ENCODE peak calls at places on chromosomes 13 and 19, in seven cellular contexts. One of them, this sample, is unnamed.

GRCh38 chr19:8041553-8041952 is 11.0 kb upstream of the CCL25 start:
- DNase-seq in iPS DF 19.7: no peak
- DNase-seq in HTR-8/SVneo: no peak
- DNase-seq in NCI-H187 treated with DMSO at 0.1 percent for 48 hours: no peak
- DNase-seq in tibial nerve: no peak
- DNase-seq in SIG-M5: no peak
- DNase-seq in iris pigment epithelial cell: no peak
- DNase-seq in this sample: no peak

GRCh38 chr13:28059214-28059613 is 41.2 kb downstream of the FLT3 start:
- DNase-seq in iPS DF 19.7: peak
- DNase-seq in HTR-8/SVneo: peak
- DNase-seq in NCI-H187 treated with DMSO at 0.1 percent for 48 hours: no peak
- DNase-seq in tibial nerve: peak
- DNase-seq in SIG-M5: no peak
- DNase-seq in iris pigment epithelial cell: peak
- DNase-seq in this sample: peak

GRCh38 chr19:776549-776948 is 20.7 kb upstream of the PTBP1 start:
- DNase-seq in iPS DF 19.7: no peak
- DNase-seq in HTR-8/SVneo: no peak
- DNase-seq in NCI-H187 treated with DMSO at 0.1 percent for 48 hours: no peak
- DNase-seq in tibial nerve: no peak
- DNase-seq in SIG-M5: no peak
- DNase-seq in iris pigment epithelial cell: peak
- DNase-seq in this sample: no peak

GRCh38 chr19:34128558-34129250 is 43.6 kb upstream of the LSM14A start:
- DNase-seq in iPS DF 19.7: no peak
- DNase-seq in HTR-8/SVneo: no peak
- DNase-seq in NCI-H187 treated with DMSO at 0.1 percent for 48 hours: no peak
- DNase-seq in tibial nerve: no peak
- DNase-seq in SIG-M5: no peak
- DNase-seq in iris pigment epithelial cell: no peak
- DNase-seq in this sample: no peak

GRCh38 chr13:36420437-36420891 is 11.8 kb upstream of the CCNA1 start:
- DNase-seq in iPS DF 19.7: no peak
- DNase-seq in HTR-8/SVneo: peak
- DNase-seq in NCI-H187 treated with DMSO at 0.1 percent for 48 hours: peak
- DNase-seq in tibial nerve: peak
- DNase-seq in SIG-M5: no peak
- DNase-seq in iris pigment epithelial cell: peak
- DNase-seq in this sample: peak

GRCh38 chr19:49635530-49636229 is 4.3 kb downstream of the RRAS start:
- DNase-seq in iPS DF 19.7: no peak
- DNase-seq in HTR-8/SVneo: no peak
- DNase-seq in NCI-H187 treated with DMSO at 0.1 percent for 48 hours: no peak
- DNase-seq in tibial nerve: no peak
- DNase-seq in SIG-M5: no peak
- DNase-seq in iris pigment epithelial cell: peak
- DNase-seq in this sample: no peak

GRCh38 chr19:13029301-13029880 is 34.1 kb downstream of the NFIX start:
- DNase-seq in iPS DF 19.7: no peak
- DNase-seq in HTR-8/SVneo: no peak
- DNase-seq in NCI-H187 treated with DMSO at 0.1 percent for 48 hours: no peak
- DNase-seq in tibial nerve: no peak
- DNase-seq in SIG-M5: no peak
- DNase-seq in iris pigment epithelial cell: no peak
- DNase-seq in this sample: no peak

GRCh38 chr19:45767881-45768643 is 990 bp downstream of the SIX5 start:
- DNase-seq in iPS DF 19.7: no peak
- DNase-seq in HTR-8/SVneo: no peak
- DNase-seq in NCI-H187 treated with DMSO at 0.1 percent for 48 hours: no peak
- DNase-seq in tibial nerve: peak
- DNase-seq in SIG-M5: no peak
- DNase-seq in iris pigment epithelial cell: peak
- DNase-seq in this sample: no peak

GRCh38 chr19:58558623-58559274 is 338 bp upstream of the UBE2M start:
- DNase-seq in iPS DF 19.7: peak
- DNase-seq in HTR-8/SVneo: peak
- DNase-seq in NCI-H187 treated with DMSO at 0.1 percent for 48 hours: no peak
- DNase-seq in tibial nerve: peak
- DNase-seq in SIG-M5: no peak
- DNase-seq in iris pigment epithelial cell: peak
- DNase-seq in this sample: peak

GRCh38 chr19:42261763-42262162 is 6.8 kb upstream of the ERF start:
- DNase-seq in iPS DF 19.7: no peak
- DNase-seq in HTR-8/SVneo: no peak
- DNase-seq in NCI-H187 treated with DMSO at 0.1 percent for 48 hours: no peak
- DNase-seq in tibial nerve: no peak
- DNase-seq in SIG-M5: no peak
- DNase-seq in iris pigment epithelial cell: no peak
- DNase-seq in this sample: no peak

GRCh38 chr19:48123907-48124675 is 13.5 kb upstream of the PLA2G4C start:
- DNase-seq in iPS DF 19.7: no peak
- DNase-seq in HTR-8/SVneo: no peak
- DNase-seq in NCI-H187 treated with DMSO at 0.1 percent for 48 hours: no peak
- DNase-seq in tibial nerve: no peak
- DNase-seq in SIG-M5: no peak
- DNase-seq in iris pigment epithelial cell: peak
- DNase-seq in this sample: no peak

GRCh38 chr13:59422646-59423045 is 741.1 kb downstream of the DIAPH3 start:
- DNase-seq in iPS DF 19.7: no peak
- DNase-seq in HTR-8/SVneo: no peak
- DNase-seq in NCI-H187 treated with DMSO at 0.1 percent for 48 hours: no peak
- DNase-seq in tibial nerve: no peak
- DNase-seq in SIG-M5: no peak
- DNase-seq in iris pigment epithelial cell: peak
- DNase-seq in this sample: no peak

GRCh38 chr19:17348700-17349099 is 11.3 kb downstream of the GTPBP3 start:
- DNase-seq in iPS DF 19.7: no peak
- DNase-seq in HTR-8/SVneo: peak
- DNase-seq in NCI-H187 treated with DMSO at 0.1 percent for 48 hours: no peak
- DNase-seq in tibial nerve: peak
- DNase-seq in SIG-M5: no peak
- DNase-seq in iris pigment epithelial cell: no peak
- DNase-seq in this sample: no peak

GRCh38 chr19:45231891-45232290 is 13.3 kb downstream of the EXOC3L2 start:
- DNase-seq in iPS DF 19.7: no peak
- DNase-seq in HTR-8/SVneo: no peak
- DNase-seq in NCI-H187 treated with DMSO at 0.1 percent for 48 hours: no peak
- DNase-seq in tibial nerve: no peak
- DNase-seq in SIG-M5: no peak
- DNase-seq in iris pigment epithelial cell: no peak
- DNase-seq in this sample: no peak

GRCh38 chr13:21318891-21319532 is 140.1 kb downstream of the ZDHHC20 start:
- DNase-seq in iPS DF 19.7: no peak
- DNase-seq in HTR-8/SVneo: no peak
- DNase-seq in NCI-H187 treated with DMSO at 0.1 percent for 48 hours: no peak
- DNase-seq in tibial nerve: no peak
- DNase-seq in SIG-M5: no peak
- DNase-seq in iris pigment epithelial cell: no peak
- DNase-seq in this sample: no peak

GRCh38 chr19:22519152-22519551 is 97.0 kb upstream of the ZNF98 start:
- DNase-seq in iPS DF 19.7: no peak
- DNase-seq in HTR-8/SVneo: no peak
- DNase-seq in NCI-H187 treated with DMSO at 0.1 percent for 48 hours: no peak
- DNase-seq in tibial nerve: no peak
- DNase-seq in SIG-M5: no peak
- DNase-seq in iris pigment epithelial cell: no peak
- DNase-seq in this sample: no peak

GRCh38 chr13:21677075-21677628 is 6.3 kb downstream of the FGF9 start:
- DNase-seq in iPS DF 19.7: no peak
- DNase-seq in HTR-8/SVneo: no peak
- DNase-seq in NCI-H187 treated with DMSO at 0.1 percent for 48 hours: no peak
- DNase-seq in tibial nerve: no peak
- DNase-seq in SIG-M5: no peak
- DNase-seq in iris pigment epithelial cell: no peak
- DNase-seq in this sample: no peak

GRCh38 chr13:60318186-60318585 is 78.8 kb upstream of the TDRD3 start:
- DNase-seq in iPS DF 19.7: no peak
- DNase-seq in HTR-8/SVneo: no peak
- DNase-seq in NCI-H187 treated with DMSO at 0.1 percent for 48 hours: no peak
- DNase-seq in tibial nerve: no peak
- DNase-seq in SIG-M5: no peak
- DNase-seq in iris pigment epithelial cell: no peak
- DNase-seq in this sample: no peak

GRCh38 chr13:20231839-20232555 is at the start of gene GJB6:
- DNase-seq in iPS DF 19.7: no peak
- DNase-seq in HTR-8/SVneo: no peak
- DNase-seq in NCI-H187 treated with DMSO at 0.1 percent for 48 hours: no peak
- DNase-seq in tibial nerve: no peak
- DNase-seq in SIG-M5: no peak
- DNase-seq in iris pigment epithelial cell: no peak
- DNase-seq in this sample: no peak

GRCh38 chr13:97224544-97225324 is 2.6 kb downstream of the MBNL2 start:
- DNase-seq in iPS DF 19.7: no peak
- DNase-seq in HTR-8/SVneo: no peak
- DNase-seq in NCI-H187 treated with DMSO at 0.1 percent for 48 hours: no peak
- DNase-seq in tibial nerve: peak
- DNase-seq in SIG-M5: no peak
- DNase-seq in iris pigment epithelial cell: peak
- DNase-seq in this sample: no peak

GRCh38 chr13:58452123-58452623 is 820.6 kb downstream of the PCDH17 start:
- DNase-seq in iPS DF 19.7: no peak
- DNase-seq in HTR-8/SVneo: no peak
- DNase-seq in NCI-H187 treated with DMSO at 0.1 percent for 48 hours: no peak
- DNase-seq in tibial nerve: no peak
- DNase-seq in SIG-M5: no peak
- DNase-seq in iris pigment epithelial cell: no peak
- DNase-seq in this sample: no peak

GRCh38 chr19:2613507-2614295 is 88.8 kb downstream of the GNG7 start:
- DNase-seq in iPS DF 19.7: no peak
- DNase-seq in HTR-8/SVneo: no peak
- DNase-seq in NCI-H187 treated with DMSO at 0.1 percent for 48 hours: no peak
- DNase-seq in tibial nerve: no peak
- DNase-seq in SIG-M5: no peak
- DNase-seq in iris pigment epithelial cell: no peak
- DNase-seq in this sample: no peak

GRCh38 chr19:13844130-13844631 is 32.8 kb upstream of the NANOS3 start:
- DNase-seq in iPS DF 19.7: no peak
- DNase-seq in HTR-8/SVneo: no peak
- DNase-seq in NCI-H187 treated with DMSO at 0.1 percent for 48 hours: no peak
- DNase-seq in tibial nerve: no peak
- DNase-seq in SIG-M5: no peak
- DNase-seq in iris pigment epithelial cell: no peak
- DNase-seq in this sample: no peak

GRCh38 chr13:41700790-41701310 is 243.5 kb downstream of the RGCC start:
- DNase-seq in iPS DF 19.7: no peak
- DNase-seq in HTR-8/SVneo: no peak
- DNase-seq in NCI-H187 treated with DMSO at 0.1 percent for 48 hours: no peak
- DNase-seq in tibial nerve: no peak
- DNase-seq in SIG-M5: no peak
- DNase-seq in iris pigment epithelial cell: peak
- DNase-seq in this sample: no peak

GRCh38 chr19:8357007-8357521 is 6.9 kb upstream of the ANGPTL4 start:
- DNase-seq in iPS DF 19.7: no peak
- DNase-seq in HTR-8/SVneo: no peak
- DNase-seq in NCI-H187 treated with DMSO at 0.1 percent for 48 hours: no peak
- DNase-seq in tibial nerve: no peak
- DNase-seq in SIG-M5: no peak
- DNase-seq in iris pigment epithelial cell: no peak
- DNase-seq in this sample: no peak

GRCh38 chr19:611506-611869 is 21.8 kb downstream of the HCN2 start:
- DNase-seq in iPS DF 19.7: no peak
- DNase-seq in HTR-8/SVneo: no peak
- DNase-seq in NCI-H187 treated with DMSO at 0.1 percent for 48 hours: no peak
- DNase-seq in tibial nerve: no peak
- DNase-seq in SIG-M5: no peak
- DNase-seq in iris pigment epithelial cell: peak
- DNase-seq in this sample: no peak

GRCh38 chr19:7928741-7929701 is 3.1 kb upstream of the CTXN1 start:
- DNase-seq in iPS DF 19.7: no peak
- DNase-seq in HTR-8/SVneo: peak
- DNase-seq in NCI-H187 treated with DMSO at 0.1 percent for 48 hours: no peak
- DNase-seq in tibial nerve: peak
- DNase-seq in SIG-M5: no peak
- DNase-seq in iris pigment epithelial cell: peak
- DNase-seq in this sample: no peak

GRCh38 chr19:34350161-34350561 is 14.8 kb upstream of the GPI start:
- DNase-seq in iPS DF 19.7: no peak
- DNase-seq in HTR-8/SVneo: no peak
- DNase-seq in NCI-H187 treated with DMSO at 0.1 percent for 48 hours: no peak
- DNase-seq in tibial nerve: no peak
- DNase-seq in SIG-M5: no peak
- DNase-seq in iris pigment epithelial cell: no peak
- DNase-seq in this sample: no peak

GRCh38 chr19:38049105-38049649 is 142.2 kb downstream of the SIPA1L3 start:
- DNase-seq in iPS DF 19.7: no peak
- DNase-seq in HTR-8/SVneo: no peak
- DNase-seq in NCI-H187 treated with DMSO at 0.1 percent for 48 hours: no peak
- DNase-seq in tibial nerve: no peak
- DNase-seq in SIG-M5: peak
- DNase-seq in iris pigment epithelial cell: peak
- DNase-seq in this sample: no peak

GRCh38 chr19:18476507-18477041 is 38.6 kb upstream of the ISYNA1 start:
- DNase-seq in iPS DF 19.7: no peak
- DNase-seq in HTR-8/SVneo: no peak
- DNase-seq in NCI-H187 treated with DMSO at 0.1 percent for 48 hours: no peak
- DNase-seq in tibial nerve: no peak
- DNase-seq in SIG-M5: no peak
- DNase-seq in iris pigment epithelial cell: no peak
- DNase-seq in this sample: no peak

GRCh38 chr19:1255186-1256161 is 7.1 kb downstream of the MIDN start:
- DNase-seq in iPS DF 19.7: no peak
- DNase-seq in HTR-8/SVneo: no peak
- DNase-seq in NCI-H187 treated with DMSO at 0.1 percent for 48 hours: no peak
- DNase-seq in tibial nerve: no peak
- DNase-seq in SIG-M5: no peak
- DNase-seq in iris pigment epithelial cell: no peak
- DNase-seq in this sample: no peak

GRCh38 chr19:56507446-56508281 is at the start of gene ZNF471:
- DNase-seq in iPS DF 19.7: peak
- DNase-seq in HTR-8/SVneo: peak
- DNase-seq in NCI-H187 treated with DMSO at 0.1 percent for 48 hours: peak
- DNase-seq in tibial nerve: peak
- DNase-seq in SIG-M5: no peak
- DNase-seq in iris pigment epithelial cell: peak
- DNase-seq in this sample: peak

GRCh38 chr19:45098521-45099464 is 5.8 kb downstream of the PPP1R37 start:
- DNase-seq in iPS DF 19.7: no peak
- DNase-seq in HTR-8/SVneo: no peak
- DNase-seq in NCI-H187 treated with DMSO at 0.1 percent for 48 hours: no peak
- DNase-seq in tibial nerve: no peak
- DNase-seq in SIG-M5: no peak
- DNase-seq in iris pigment epithelial cell: peak
- DNase-seq in this sample: no peak